ENCODE peak calls at places on chromosome 16, in four cellular contexts. S, K, B and N are unnamed samples.

GRCh38 chr16:13093676-13094075 is 192.3 kb downstream of the SHISA9 start:
- DNase-seq in S (no peak), B (no peak), K (no peak), N (no peak)

GRCh38 chr16:57533618-57534336 is 2.6 kb downstream of the CCDC102A start:
- DNase-seq in K (no peak), S (peak; percentile 6), B (no peak), N (no peak)

GRCh38 chr16:81276323-81276722 is 37.8 kb downstream of the BCO1 start:
- DNase-seq in K (no peak), S (no peak), B (no peak), N (no peak)

GRCh38 chr16:49674255-49674980 is 181.5 kb downstream of the ZNF423 start:
- DNase-seq in K (no peak), S (no peak), B (no peak), N (no peak)

GRCh38 chr16:21159281-21159951 is 942 bp downstream of the LDAF1 start:
- DNase-seq in K (no peak), S (peak; percentile 41), B (no peak), N (no peak)

GRCh38 chr16:30972872-30973271 is 12.1 kb upstream of the HSD3B7 start:
- DNase-seq in B (no peak), K (peak; percentile 32), S (no peak), N (no peak)

GRCh38 chr16:1170076-1170418 is 17.1 kb downstream of the CACNA1H start:
- DNase-seq in K (no peak), B (no peak), S (no peak), N (no peak)

GRCh38 chr16:85988306-85988705 is 89.3 kb downstream of the IRF8 start:
- DNase-seq in S (no peak), K (no peak), B (no peak), N (no peak)

GRCh38 chr16:17160285-17160854 is 310.4 kb downstream of the XYLT1 start:
- DNase-seq in K (no peak), S (peak; percentile 18), B (no peak), N (no peak)

GRCh38 chr16:85650864-85651811 is 37.6 kb downstream of the GINS2 start:
- DNase-seq in S (no peak), K (no peak), B (no peak), N (no peak)

GRCh38 chr16:70579648-70580630 is 56.3 kb downstream of the SF3B3 start:
- DNase-seq in S (peak; percentile 64), B (no peak), K (no peak), N (no peak)

GRCh38 chr16:20792216-20792615 is 14.1 kb downstream of the ERI2 start:
- DNase-seq in B (no peak), S (no peak), K (no peak), N (no peak)

GRCh38 chr16:81592353-81592866 is 147.8 kb downstream of the CMIP start:
- DNase-seq in B (no peak), K (no peak), S (no peak), N (no peak)

GRCh38 chr16:24853830-24854229 is 8.1 kb downstream of the SLC5A11 start:
- DNase-seq in S (no peak), K (peak; percentile 68), B (no peak), N (no peak)

GRCh38 chr16:51755039-51755501 is 604.0 kb upstream of the SALL1 start:
- DNase-seq in S (no peak), B (no peak), K (no peak), N (no peak)

GRCh38 chr16:86490859-86491642 is 19.3 kb upstream of the FOXF1 start:
- DNase-seq in S (no peak), K (no peak), B (no peak), N (peak; percentile 66)

GRCh38 chr16:58266336-58266735 is 28.5 kb downstream of the PRSS54 start:
- DNase-seq in S (no peak), K (no peak), B (no peak), N (no peak)

GRCh38 chr16:17273142-17273561 is 197.6 kb downstream of the XYLT1 start:
- DNase-seq in K (peak; percentile 34), S (no peak), B (no peak), N (peak; percentile 16)

GRCh38 chr16:6684076-6684673 is 648.5 kb upstream of the RBFOX1 start:
- DNase-seq in K (peak; percentile 3), B (no peak), S (peak; percentile 29), N (peak; percentile 4)

DNA sequence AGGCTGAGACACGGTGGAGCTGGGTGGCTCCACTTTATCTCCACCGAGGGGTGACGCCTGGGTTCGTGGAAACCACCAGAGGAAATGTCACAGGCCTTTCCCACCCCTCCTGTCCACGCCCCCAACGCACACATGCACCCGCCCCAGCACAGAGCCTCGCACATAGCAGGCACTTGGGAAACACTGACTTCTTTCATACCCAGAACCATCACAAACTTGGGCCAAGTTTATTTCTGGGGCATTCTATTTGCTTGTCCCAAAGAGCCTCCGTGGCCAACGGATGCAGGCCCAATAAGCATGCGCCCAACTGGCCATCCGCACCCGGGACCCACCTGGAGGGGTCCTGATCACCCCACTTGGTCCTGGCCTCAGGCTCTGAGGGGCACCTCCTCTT is 3.3 kb downstream of the BCAR1 start:
- DNase-seq in S (no peak), B (no peak), K (no peak), N (no peak)
- TF ChIP-seq POLR2A in S (no peak), B (peak; percentile 54), K (no peak), N (no peak)

GRCh38 chr16:89643769-89644300 is 13.7 kb downstream of the CHMP1A start:
- DNase-seq in S (no peak), B (no peak), K (no peak), N (no peak)
- TF ChIP-seq POLR2A in S (peak; percentile 35), B (no peak), K (no peak), N (no peak)

GRCh38 chr16:84116720-84117481 is at the start of gene MBTPS1:
- DNase-seq in K (peak; percentile 94), S (peak; percentile 98), B (peak; percentile 96), N (peak; percentile 97)
- TF ChIP-seq POLR2A in K (peak; percentile 70), S (peak; percentile 92), B (peak; percentile 78), N (peak; percentile 85)

GRCh38 chr16:67828651-67829050 is 13.5 kb upstream of the THAP11 start:
- DNase-seq in S (no peak), B (no peak), K (no peak), N (no peak)

GRCh38 chr16:67833035-67833417 is 9.1 kb upstream of the THAP11 start:
- DNase-seq in S (no peak), K (no peak), B (no peak), N (peak; percentile 71)

GRCh38 chr16:67837811-67838210 is 4.3 kb upstream of the THAP11 start:
- DNase-seq in S (no peak), K (no peak), B (no peak), N (no peak)

GRCh38 chr16:67834242-67834614 is 7.9 kb upstream of the THAP11 start:
- DNase-seq in B (no peak), K (no peak), S (no peak), N (no peak)

GRCh38 chr16:67833418-67834241 is 8.5 kb upstream of the THAP11 start:
- DNase-seq in K (peak; percentile 97), S (peak; percentile 96), B (peak; percentile 90), N (peak; percentile 87)
- TF ChIP-seq POLR2A in K (peak; percentile 76), S (peak; percentile 90), B (peak; percentile 69), N (peak; percentile 78)

GRCh38 chr16:28879841-28880588 is 1.7 kb downstream of the ATP2A1 start:
- DNase-seq in B (peak; percentile 76), K (peak; percentile 97), S (peak; percentile 99), N (peak; percentile 96)
- TF ChIP-seq POLR2A in B (no peak), K (peak; percentile 74), S (peak; percentile 57), N (peak; percentile 47)